ENCODE peak calls at places on chromosomes 1 and 21, in four cellular contexts. C is A549, Y is pancreas, H is BJ. F is an unnamed sample.

GRCh38 chr1:154386643-154387352 is 18.3 kb upstream of the IL6R start:
- DNase-seq in Y (no peak), C (no peak), H (no peak), F (no peak)

GRCh38 chr1:225554216-225554812 is 98.6 kb downstream of the ENAH start:
- DNase-seq in H (no peak), Y (no peak), C (peak), F (no peak)

GRCh38 chr1:29690156-29690555 is 453.8 kb downstream of the PTPRU start:
- DNase-seq in H (no peak), C (no peak), Y (no peak), F (no peak)

GRCh38 chr1:46427541-46427940 is 33.4 kb downstream of the FAAH start:
- DNase-seq in C (no peak), H (no peak), Y (no peak), F (no peak)

GRCh38 chr1:198232940-198233675 is 76.3 kb downstream of the NEK7 start:
- DNase-seq in C (no peak), Y (no peak), H (no peak), F (no peak)

GRCh38 chr1:196071452-196071851 is 536.8 kb downstream of the KCNT2 start:
- DNase-seq in H (no peak), C (no peak), Y (no peak), F (no peak)

GRCh38 chr1:90964444-90965035 is 57.3 kb downstream of the ZNF644 start:
- DNase-seq in H (no peak), Y (no peak), C (no peak), F (no peak)

GRCh38 chr1:182913401-182913800 is 39.6 kb downstream of the SHCBP1L start:
- DNase-seq in H (no peak), C (no peak), Y (no peak), F (no peak)

GRCh38 chr21:31343680-31344480 is at the start of gene TIAM1:
- DNase-seq in H (no peak), Y (no peak), C (no peak), F (peak)

GRCh38 chr21:15151385-15152103 is 86.7 kb upstream of the NRIP1 start:
- DNase-seq in H (no peak), Y (no peak), C (no peak), F (no peak)

GRCh38 chr21:27550258-27550657 is 583.4 kb upstream of the ADAMTS5 start:
- DNase-seq in C (no peak), H (no peak), Y (no peak), F (no peak)

GRCh38 chr21:42561742-42562141 is 48.1 kb downstream of the SLC37A1 start:
- DNase-seq in C (no peak), H (no peak), Y (no peak), F (no peak)

GRCh38 chr1:219304227-219305226 is 130.8 kb downstream of the LYPLAL1 start:
- DNase-seq in H (no peak), C (peak), Y (no peak), F (no peak)

GRCh38 chr1:52026278-52026677 is 7.3 kb downstream of the KTI12 start:
- DNase-seq in H (no peak), C (no peak), Y (no peak), F (no peak)

GRCh38 chr1:53330819-53331218 is 2.9 kb upstream of the LRP8 start:
- DNase-seq in C (no peak), Y (no peak), H (no peak), F (no peak)

GRCh38 chr1:6359568-6360496 is 33.7 kb downstream of the ACOT7 start:
- DNase-seq in Y (peak), C (no peak), H (no peak), F (no peak)

GRCh38 chr1:226110249-226111108 is 48.0 kb downstream of the H3-3A start:
- DNase-seq in C (peak), Y (peak), H (no peak), F (no peak)

GRCh38 chr1:230277201-230277771 is 148.8 kb downstream of the PGBD5 start:
- DNase-seq in C (no peak), H (no peak), Y (no peak), F (no peak)

GRCh38 chr1:43279666-43280065 is 5.7 kb downstream of the C1orf210 start:
- DNase-seq in C (no peak), Y (no peak), H (no peak), F (no peak)

GRCh38 chr1:244435562-244436205 is 16.0 kb downstream of the ADSS2 start:
- DNase-seq in C (no peak), Y (no peak), H (no peak), F (peak)

GRCh38 chr1:18956189-18957135 is at the start of gene IFFO2:
- DNase-seq in C (peak), Y (peak), H (peak), F (no peak)

GRCh38 chr1:41162441-41162840 is 79.7 kb downstream of the SCMH1 start:
- DNase-seq in C (no peak), Y (no peak), H (no peak), F (no peak)

GRCh38 chr1:218945050-218945449 is 228.6 kb upstream of the LYPLAL1 start:
- DNase-seq in H (no peak), Y (no peak), C (no peak), F (no peak)

GRCh38 chr1:903721-904270 is 19.9 kb upstream of the SAMD11 start:
- DNase-seq in H (no peak), C (no peak), Y (peak), F (no peak)

DNA sequence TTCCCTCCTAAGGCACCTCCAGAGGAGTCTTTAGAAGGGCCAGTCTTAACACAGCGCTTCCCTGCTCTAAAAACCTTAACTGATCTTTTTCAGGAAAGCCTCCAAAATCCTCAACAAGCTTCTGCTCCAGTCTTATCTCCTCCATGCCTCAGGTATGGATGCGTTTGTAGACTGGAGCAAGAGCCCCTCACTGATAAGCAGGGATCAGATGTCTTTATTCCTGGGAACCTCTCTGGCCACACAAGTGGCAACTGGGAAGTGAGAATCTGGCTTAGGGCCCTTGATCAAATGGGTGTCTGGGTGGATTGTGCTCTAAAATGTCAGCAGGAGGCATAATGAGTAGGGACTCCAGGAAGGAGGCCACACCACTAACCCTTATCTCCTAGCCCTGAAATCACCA is 1.4 kb downstream of the ZBTB8A start:
- DNase-seq in H (no peak), C (no peak), Y (no peak), F (no peak)
- H3K4me3 ChIP-seq in H (no peak), C (peak), Y (peak), F (peak)

DNA sequence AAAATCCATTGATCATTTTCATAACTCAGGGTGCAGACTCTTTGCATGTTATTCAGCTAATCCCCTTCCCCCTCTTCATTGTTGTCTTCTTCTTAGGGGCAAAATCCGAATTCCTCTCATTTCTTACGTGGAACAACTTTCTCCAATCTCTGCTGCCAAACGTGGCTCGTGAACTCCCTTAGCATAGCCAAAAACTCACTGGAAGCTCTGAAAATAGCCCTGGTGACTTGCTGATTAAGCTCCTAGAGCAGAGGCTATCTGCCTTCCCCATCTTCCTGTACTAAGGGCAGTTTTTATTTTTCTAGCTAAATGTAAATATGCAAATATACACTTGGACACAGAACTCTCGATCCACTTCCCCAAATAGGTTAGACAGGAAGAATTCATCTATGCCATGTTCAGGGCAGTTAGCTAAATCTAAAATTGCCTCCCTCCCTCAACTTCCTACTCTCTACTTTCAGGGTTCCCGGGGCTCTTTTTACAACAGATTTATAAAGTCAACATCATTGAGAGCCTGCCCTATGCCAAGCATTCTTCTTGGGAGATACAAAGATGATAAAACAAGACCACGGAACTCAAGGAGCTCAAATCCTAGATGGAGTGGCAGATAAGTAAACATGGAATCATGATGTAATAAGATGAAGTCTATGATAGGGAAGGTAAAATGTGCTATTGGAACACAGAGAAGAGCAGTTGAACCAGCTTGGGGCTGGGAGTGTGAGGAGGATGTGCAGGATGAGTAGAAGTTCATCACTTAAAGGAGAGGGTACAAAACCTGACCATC is 59.4 kb upstream of the FMOD start:
- DNase-seq in H (no peak), Y (no peak), C (no peak), F (no peak)
- TF ChIP-seq CTCF in H (no peak), Y (no peak), C (no peak), F (no peak)

DNA sequence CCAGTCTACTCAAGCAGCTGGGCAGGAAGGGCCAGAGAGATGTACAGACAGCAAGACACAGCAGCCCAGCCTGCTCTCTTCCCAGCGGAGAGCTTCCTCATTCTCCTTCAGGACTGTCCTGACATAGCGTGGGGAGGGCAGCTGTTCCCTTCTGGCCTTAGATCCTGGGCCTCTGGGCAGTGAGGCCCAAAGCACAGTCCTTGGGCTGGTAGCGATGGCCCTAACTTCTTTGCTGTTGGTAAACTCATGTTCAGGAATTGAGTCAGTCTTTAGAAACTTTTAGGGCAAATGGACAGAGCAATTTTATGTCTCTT is 89.0 kb downstream of the BCAR3 start:
- DNase-seq in Y (no peak), H (no peak), C (no peak), F (no peak)
- H3K4me3 ChIP-seq in Y (peak), H (no peak), C (no peak), F (no peak)

DNA sequence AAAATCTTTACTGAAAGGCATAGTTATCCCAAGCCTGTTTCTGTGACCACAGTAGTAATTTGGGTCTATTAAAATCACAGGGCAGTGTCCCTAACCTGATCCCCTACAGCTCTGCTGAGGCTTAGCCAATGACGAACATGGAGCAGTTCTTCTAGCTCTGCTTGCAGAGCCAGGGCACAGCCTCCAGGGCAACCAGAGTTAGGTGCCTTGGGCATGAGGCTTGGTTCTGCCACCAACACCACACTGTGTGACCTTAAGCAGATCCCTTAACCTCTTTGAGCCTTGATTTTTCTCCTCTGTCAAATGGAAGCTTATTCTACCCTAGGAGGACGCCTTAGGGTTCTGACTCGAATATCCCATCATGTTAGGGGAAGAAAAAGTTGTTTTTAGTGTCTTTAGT is 86.7 kb upstream of the TLR5 start:
- DNase-seq in H (no peak), Y (no peak), C (no peak), F (no peak)
- TF ChIP-seq CTCF in H (no peak), Y (no peak), C (no peak), F (no peak)

DNA sequence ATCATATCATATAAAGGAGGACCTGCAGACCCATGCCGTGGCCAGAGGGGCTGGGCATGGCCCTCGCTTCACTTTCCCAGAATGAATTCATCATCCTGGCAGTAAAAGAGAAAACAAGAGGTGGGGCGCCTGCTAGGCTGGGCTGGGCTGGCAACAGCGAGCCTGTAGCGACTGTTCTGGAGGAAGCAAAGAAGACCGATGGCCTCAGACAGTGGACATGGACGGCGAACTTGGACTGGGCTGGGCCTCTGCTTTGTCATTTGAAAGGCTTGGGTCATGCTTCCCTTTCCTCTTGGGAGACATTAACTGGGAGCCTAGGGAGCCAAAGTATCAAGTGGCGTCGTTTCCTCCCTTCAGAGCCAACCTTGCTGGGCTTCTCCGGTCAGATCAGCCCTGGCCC is 401 bp upstream of the FAM3B start:
- DNase-seq in H (no peak), Y (peak), C (no peak), F (no peak)
- H3K4me3 ChIP-seq in H (no peak), Y (peak), C (no peak), F (no peak)

GRCh38 chr1:58783993-58784757 is at the start of gene JUN:
- DNase-seq in Y (peak), H (peak), C (peak), F (peak)
- TF ChIP-seq CTCF in Y (no peak), H (peak), C (no peak), F (no peak)

GRCh38 chr1:208219098-208219658 is 25.0 kb downstream of the PLXNA2 start:
- DNase-seq in H (no peak), C (no peak), Y (no peak), F (no peak)

GRCh38 chr1:208217774-208218173 is 26.4 kb downstream of the PLXNA2 start:
- DNase-seq in C (no peak), H (no peak), Y (no peak), F (no peak)

GRCh38 chr1:208221291-208221622 is 22.9 kb downstream of the PLXNA2 start:
- DNase-seq in C (no peak), H (no peak), Y (no peak), F (no peak)

GRCh38 chr1:208218237-208219097 is 25.7 kb downstream of the PLXNA2 start:
- DNase-seq in H (no peak), Y (no peak), C (no peak), F (no peak)

GRCh38 chr1:208219659-208220282 is 24.4 kb downstream of the PLXNA2 start:
- DNase-seq in Y (no peak), H (peak), C (no peak), F (no peak)
- H3K4me3 ChIP-seq in Y (no peak), H (no peak), C (no peak), F (no peak)

F was measured in AG04449.